ENCODE peak calls at places on chromosomes 3 and 15, in nine cellular contexts. S is Peyer's patch, N is pancreas, V is stomach, Z is right lobe of liver, R is upper lobe of right lung, O is Karpas-422, M is breast epithelium, A is SJSA1. J is an unnamed sample.

GRCh38 chr3:109927726-109928125 is 590.4 kb upstream of the DPPA4 start:
- DNase-seq in Z (no peak), M (no peak), A (no peak), O (no peak), S (no peak), N (no peak), V (no peak), R (no peak), J (no peak)

GRCh38 chr15:73988075-73988969 is 3.8 kb downstream of the STOML1 start:
- DNase-seq in O (no peak), Z (no peak), M (no peak), S (no peak), A (peak; percentile 67), R (no peak), N (no peak), V (no peak), J (no peak)

GRCh38 chr15:36814708-36815107 is 235.3 kb downstream of the CDIN1 start:
- DNase-seq in V (no peak), R (no peak), A (no peak), O (no peak), M (no peak), S (no peak), N (no peak), Z (no peak), J (no peak)

GRCh38 chr3:140180603-140181002 is 245.6 kb downstream of the CLSTN2 start:
- DNase-seq in S (no peak), O (no peak), V (no peak), R (no peak), Z (no peak), M (no peak), N (no peak), A (no peak), J (no peak)

GRCh38 chr3:60384352-60384751 is 866.9 kb downstream of the FHIT start:
- DNase-seq in O (no peak), M (no peak), S (no peak), V (no peak), N (no peak), Z (no peak), A (no peak), R (no peak), J (no peak)

GRCh38 chr3:10284496-10284895 is 8.3 kb downstream of the GHRL start:
- DNase-seq in O (no peak), M (no peak), V (no peak), R (no peak), S (no peak), N (no peak), Z (no peak), A (no peak), J (peak; percentile 47)

GRCh38 chr3:13537926-13538325 is 11.0 kb upstream of the FBLN2 start:
- DNase-seq in S (no peak), R (no peak), V (no peak), O (no peak), A (peak; percentile 92), N (no peak), M (no peak), Z (peak; percentile 2), J (no peak)

GRCh38 chr3:98020412-98020811 is 14.7 kb downstream of the GABRR3 start:
- DNase-seq in R (no peak), M (no peak), N (no peak), S (no peak), Z (no peak), O (no peak), V (no peak), A (no peak), J (no peak)

GRCh38 chr3:9390265-9390888 is 7.0 kb upstream of the SETD5 start:
- DNase-seq in A (no peak), Z (no peak), R (no peak), N (no peak), O (no peak), M (no peak), S (no peak), V (no peak), J (no peak)

GRCh38 chr3:108178676-108179075 is 43.5 kb downstream of the IFT57 start:
- DNase-seq in S (no peak), Z (no peak), R (no peak), A (no peak), N (no peak), M (no peak), V (no peak), O (no peak), J (no peak)

GRCh38 chr15:67611803-67612369 is 69.4 kb downstream of the MAP2K5 start:
- DNase-seq in O (no peak), A (no peak), R (no peak), N (no peak), M (no peak), S (no peak), V (no peak), Z (no peak), J (no peak)

DNA sequence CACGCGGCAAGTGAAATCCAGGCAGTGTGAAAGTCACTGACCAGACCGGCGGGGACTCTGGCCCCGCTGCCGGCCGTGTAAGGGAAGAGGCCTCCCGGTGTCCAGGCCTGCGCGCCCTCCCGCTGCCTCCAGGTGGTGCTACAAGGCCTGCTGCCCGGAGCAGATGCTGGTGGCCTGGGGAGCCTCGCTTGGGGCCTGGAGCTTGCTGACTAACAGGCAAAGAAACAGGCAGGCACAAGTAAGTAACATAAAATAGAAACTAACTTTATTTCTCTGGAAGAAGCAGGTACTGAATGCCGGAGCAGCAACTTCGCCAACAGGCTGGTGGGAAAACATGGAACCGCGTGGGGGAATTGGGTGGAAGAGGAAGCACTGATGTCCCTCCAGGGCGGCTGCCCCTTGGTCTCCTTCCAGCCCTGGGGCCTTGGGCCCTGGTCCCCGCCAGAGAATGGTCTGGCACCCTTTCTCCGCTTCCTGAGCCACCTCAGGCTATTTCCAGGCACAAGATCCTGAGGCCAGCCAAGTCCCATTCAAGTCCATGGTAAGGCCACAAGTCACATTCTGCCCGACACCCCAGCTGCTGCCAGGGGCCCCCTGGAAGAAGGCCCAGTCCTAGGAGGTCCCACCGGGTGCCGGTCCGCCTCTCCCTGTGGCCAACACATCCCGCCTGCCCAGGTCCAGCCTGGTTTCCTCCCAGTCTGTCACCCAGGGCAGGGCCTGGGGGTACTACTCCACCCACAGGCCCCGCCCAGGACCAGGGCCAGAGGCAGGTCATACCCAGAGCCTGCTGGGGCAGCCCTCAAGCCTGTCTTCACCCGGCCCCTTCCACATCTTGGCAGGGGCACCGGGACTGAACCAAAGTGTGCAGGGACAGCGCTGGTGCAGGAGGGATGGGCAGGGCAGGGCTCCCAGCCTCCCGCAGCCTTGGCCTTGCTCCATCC is 45.0 kb downstream of the TNK2 start:
- DNase-seq in O (peak; percentile 83), S (peak; percentile 91), N (peak; percentile 86), A (peak; percentile 72), V (peak; percentile 91), M (peak; percentile 86), Z (peak; percentile 92), R (peak; percentile 94), J (peak; percentile 23)
- H3K27ac ChIP-seq in O (no peak overlapping the region), S (peak overlapping the region; percentile 20), N (no peak overlapping the region), A (no peak overlapping the region), V (peak overlapping the region; percentile 70), M (peak overlapping the region; percentile 91), Z (no peak overlapping the region), R (peak overlapping the region; percentile 32), J (no peak overlapping the region)

DNA sequence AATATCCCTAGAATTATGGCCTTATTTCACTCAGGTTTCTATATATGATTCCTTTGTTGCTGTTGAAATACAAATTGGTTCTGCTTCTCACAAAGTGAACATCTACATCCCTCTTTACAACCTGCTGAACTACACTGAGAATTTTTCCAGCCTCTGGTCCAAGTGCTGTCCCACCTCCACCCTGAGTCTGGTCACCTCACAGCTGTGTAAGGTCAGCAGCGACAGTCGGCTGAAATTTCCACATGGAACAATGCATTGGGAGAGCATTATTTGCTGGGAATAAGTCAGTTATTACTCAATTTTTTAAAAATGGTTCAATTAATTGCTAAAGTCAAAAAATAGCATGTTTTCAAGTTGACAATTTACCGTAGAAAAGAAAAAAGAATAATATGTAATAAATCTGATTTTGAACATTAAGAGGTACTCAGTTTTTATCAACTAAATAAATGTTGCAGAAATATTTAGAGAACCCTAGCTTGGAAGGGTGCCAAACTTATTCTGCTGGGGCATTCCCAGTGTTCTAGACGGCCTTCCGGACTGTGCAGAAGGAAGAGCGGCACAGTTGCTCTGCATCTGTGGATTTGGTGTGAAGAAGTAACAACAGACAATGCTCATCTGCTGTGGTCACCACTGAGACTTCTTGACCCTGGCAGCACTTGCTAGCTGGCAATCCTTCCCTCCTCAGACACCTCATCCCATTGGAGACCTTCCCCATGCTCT is 1.8 kb downstream of the HCLS1 start:
- DNase-seq in R (no peak), Z (no peak), S (no peak), M (no peak), V (no peak), A (no peak), N (no peak), O (no peak), J (no peak)
- H3K4me3 ChIP-seq in R (peak overlapping the region; percentile 38), Z (peak overlapping the region; percentile 39), S (no peak overlapping the region), M (no peak overlapping the region), V (peak overlapping the region; percentile 31), A (no peak overlapping the region), N (no peak overlapping the region), O (peak overlapping the region; percentile 86), J (peak overlapping the region; percentile 50)

GRCh38 chr15:27167738-27168137 is 196.8 kb downstream of the GABRG3 start:
- DNase-seq in O (no peak), Z (no peak), S (no peak), V (no peak), M (no peak), R (no peak), A (no peak), N (no peak), J (no peak)
- H3K9me3 ChIP-seq in O (peaks cover 24% of the 10 kb centered on the region), Z (no peaks in the 10 kb centered on the region), S (no peaks in the 10 kb centered on the region), V (peaks cover 5% of the 10 kb centered on the region), M (no peaks in the 10 kb centered on the region), R (no peaks in the 10 kb centered on the region), A (peaks cover 4% of the 10 kb centered on the region), N (no peaks in the 10 kb centered on the region), J (no peaks in the 10 kb centered on the region)

GRCh38 chr3:160675566-160676124 is 1.3 kb upstream of the ARL14 start:
- DNase-seq in Z (no peak), S (no peak), V (no peak), N (no peak), O (no peak), M (no peak), R (no peak), A (no peak), J (no peak)

GRCh38 chr3:160671231-160671630 is 5.7 kb upstream of the ARL14 start:
- DNase-seq in M (no peak), A (no peak), O (no peak), R (no peak), S (no peak), Z (no peak), V (no peak), N (no peak), J (no peak)

GRCh38 chr3:160673188-160673587 is 3.8 kb upstream of the ARL14 start:
- DNase-seq in O (no peak), V (no peak), S (no peak), Z (no peak), A (no peak), N (no peak), R (no peak), M (no peak), J (no peak)

GRCh38 chr3:160668454-160668853 is 8.5 kb upstream of the ARL14 start:
- DNase-seq in Z (no peak), N (no peak), O (no peak), S (no peak), V (no peak), M (no peak), R (no peak), A (no peak), J (no peak)

DNA sequence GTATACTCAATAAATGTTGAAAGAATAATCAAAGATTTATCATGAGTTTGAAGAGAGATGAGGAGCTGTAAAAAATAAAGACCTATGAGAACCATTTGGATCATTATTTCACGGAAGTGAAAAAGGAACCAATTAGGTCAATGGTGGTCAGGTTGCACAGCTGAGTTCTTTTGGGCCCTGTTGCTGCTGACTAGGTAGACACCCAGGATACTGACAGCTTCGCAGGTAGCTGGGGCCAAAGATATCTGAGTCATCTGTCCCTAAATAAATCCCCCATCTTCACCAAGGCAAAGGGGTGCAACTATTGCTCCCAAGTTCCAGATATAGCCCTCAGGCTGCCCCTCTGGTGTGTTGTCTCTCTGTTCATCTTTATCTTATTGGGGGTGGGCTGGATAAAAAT is 5.0 kb upstream of the ARL14 start:
- DNase-seq in S (no peak), R (no peak), N (no peak), O (no peak), M (no peak), Z (no peak), A (no peak), V (no peak), J (no peak)
- H3K27ac ChIP-seq in S (no peak overlapping the region), R (no peak overlapping the region), N (no peak overlapping the region), O (no peak overlapping the region), M (no peak overlapping the region), Z (peak overlapping the region; percentile 85), A (no peak overlapping the region), V (no peak overlapping the region), J (no peak overlapping the region)

J was measured in effector memory CD4-positive, alpha-beta T cell.